ENCODE peak calls at places on chromosomes 5 and 9, in seven cellular contexts. O is esophagus squamous epithelium, V is right lobe of liver, H is sigmoid colon, R is adrenal gland, J is heart left ventricle, D is breast epithelium. E is an unnamed sample.

GRCh38 chr5:77177576-77177975 is 32.9 kb upstream of the PDE8B start:
- DNase-seq in O (no peak), V (no peak), H (no peak), R (no peak), J (no peak), D (no peak), E (no peak)

GRCh38 chr9:27181381-27181780 is 72.4 kb downstream of the TEK start:
- DNase-seq in O (no peak), V (no peak), H (no peak), R (no peak), J (no peak), D (no peak), E (no peak)

GRCh38 chr9:114894801-114895433 is 35.5 kb downstream of the TNFSF8 start:
- DNase-seq in O (no peak), V (no peak), H (no peak), R (no peak), J (no peak), D (no peak), E (no peak)

GRCh38 chr9:89850633-89851325 is 246.0 kb downstream of the GADD45G start:
- DNase-seq in O (no peak), V (no peak), H (peak; percentile 49), R (peak; percentile 75), J (peak; percentile 58), D (peak; percentile 49), E (peak; percentile 17)

GRCh38 chr5:160197341-160198147 is 31.8 kb upstream of the FABP6 start:
- DNase-seq in O (no peak), V (no peak), H (no peak), R (no peak), J (peak; percentile 67), D (no peak), E (no peak)

GRCh38 chr9:97430316-97430715 is 18.4 kb downstream of the TDRD7 start:
- DNase-seq in O (no peak), V (no peak), H (no peak), R (no peak), J (no peak), D (no peak), E (no peak)

GRCh38 chr9:129823163-129823933 is 588 bp downstream of the TOR1A start:
- DNase-seq in O (no peak), V (peak; percentile 55), H (no peak), R (no peak), J (no peak), D (no peak), E (peak; percentile 87)

GRCh38 chr5:68960961-68961360 is 132.9 kb upstream of the SLC30A5 start:
- DNase-seq in O (no peak), V (no peak), H (no peak), R (no peak), J (no peak), D (no peak), E (no peak)

GRCh38 chr5:37668524-37669047 is 171.3 kb downstream of the GDNF start:
- DNase-seq in O (no peak), V (peak; percentile 47), H (peak; percentile 89), R (peak; percentile 67), J (peak; percentile 62), D (peak; percentile 60), E (no peak)

GRCh38 chr5:97004423-97005060 is 68.7 kb downstream of the LNPEP start:
- DNase-seq in O (no peak), V (no peak), H (no peak), R (no peak), J (no peak), D (no peak), E (no peak)
- H3K27ac ChIP-seq in O (no peak overlapping the region), V (no peak overlapping the region), H (no peak overlapping the region), R (no peak overlapping the region), J (no peak overlapping the region), D (no peak overlapping the region), E (no peak overlapping the region)

DNA sequence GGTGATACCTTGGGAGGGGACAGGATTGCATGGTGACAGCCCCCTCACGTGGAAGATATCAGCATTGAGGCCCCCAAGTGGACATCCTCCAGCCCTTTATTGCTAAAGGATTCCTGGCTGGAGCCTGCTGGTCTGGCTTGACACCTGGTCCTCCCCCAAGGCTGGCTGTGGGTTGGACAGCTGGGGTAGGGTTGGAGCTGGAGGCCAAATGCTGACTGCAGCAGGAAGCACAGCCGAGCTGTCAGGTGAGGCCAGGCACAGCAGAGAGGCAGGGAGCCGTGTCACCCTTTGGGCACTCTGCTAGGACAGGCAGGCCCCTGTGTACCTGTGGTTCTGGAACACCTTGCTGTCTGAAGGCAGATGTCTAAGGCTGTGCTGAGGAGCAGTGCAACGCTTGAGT is 2.2 kb downstream of the CACFD1 start:
- DNase-seq in O (no peak), V (peak; percentile 75), H (no peak), R (no peak), J (no peak), D (no peak), E (no peak)
- H3K27me3 ChIP-seq in O (no peaks in the 10 kb centered on the region), V (no peaks in the 10 kb centered on the region), H (no peaks in the 10 kb centered on the region), R (no peaks in the 10 kb centered on the region), J (no peaks in the 10 kb centered on the region), D (no peaks in the 10 kb centered on the region), E (no peaks in the 10 kb centered on the region)

GRCh38 chr5:149960272-149961185 is at the start of gene SLC26A2:
- DNase-seq in O (peak; percentile 81), V (peak; percentile 98), H (peak; percentile 99), R (peak; percentile 97), J (peak; percentile 98), D (peak; percentile 94), E (peak; percentile 99)
- TF ChIP-seq POLR2A in O (no peak), V (peak; percentile 87), H (peak; percentile 92), R (peak; percentile 98), J (no peak), D (peak; percentile 80), E (peak; percentile 78)

DNA sequence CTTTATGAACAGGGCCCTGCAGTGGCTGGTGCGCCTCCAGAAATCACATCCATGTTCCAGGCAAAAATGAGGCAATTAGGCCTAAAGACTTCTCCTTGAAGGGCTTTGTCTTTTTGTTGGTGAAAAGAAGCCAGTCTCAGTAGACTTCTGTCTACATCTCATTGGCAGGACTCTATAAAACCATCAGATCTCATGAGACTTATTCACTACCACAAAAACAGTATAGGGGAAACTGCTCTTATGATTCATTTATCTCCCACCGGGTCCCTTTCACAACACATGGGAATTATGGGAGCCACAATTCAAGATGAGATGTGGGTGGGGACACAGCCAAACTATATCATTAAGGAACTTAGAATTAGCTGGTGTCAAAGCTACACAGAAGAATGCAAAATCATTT is 77.7 kb upstream of the SNX2 start:
- DNase-seq in O (no peak), V (no peak), H (no peak), R (no peak), J (no peak), D (no peak), E (no peak)
- H3K27ac ChIP-seq in O (no peak overlapping the region), V (no peak overlapping the region), H (no peak overlapping the region), R (no peak overlapping the region), J (no peak overlapping the region), D (no peak overlapping the region), E (peak overlapping the region; percentile 49)

DNA sequence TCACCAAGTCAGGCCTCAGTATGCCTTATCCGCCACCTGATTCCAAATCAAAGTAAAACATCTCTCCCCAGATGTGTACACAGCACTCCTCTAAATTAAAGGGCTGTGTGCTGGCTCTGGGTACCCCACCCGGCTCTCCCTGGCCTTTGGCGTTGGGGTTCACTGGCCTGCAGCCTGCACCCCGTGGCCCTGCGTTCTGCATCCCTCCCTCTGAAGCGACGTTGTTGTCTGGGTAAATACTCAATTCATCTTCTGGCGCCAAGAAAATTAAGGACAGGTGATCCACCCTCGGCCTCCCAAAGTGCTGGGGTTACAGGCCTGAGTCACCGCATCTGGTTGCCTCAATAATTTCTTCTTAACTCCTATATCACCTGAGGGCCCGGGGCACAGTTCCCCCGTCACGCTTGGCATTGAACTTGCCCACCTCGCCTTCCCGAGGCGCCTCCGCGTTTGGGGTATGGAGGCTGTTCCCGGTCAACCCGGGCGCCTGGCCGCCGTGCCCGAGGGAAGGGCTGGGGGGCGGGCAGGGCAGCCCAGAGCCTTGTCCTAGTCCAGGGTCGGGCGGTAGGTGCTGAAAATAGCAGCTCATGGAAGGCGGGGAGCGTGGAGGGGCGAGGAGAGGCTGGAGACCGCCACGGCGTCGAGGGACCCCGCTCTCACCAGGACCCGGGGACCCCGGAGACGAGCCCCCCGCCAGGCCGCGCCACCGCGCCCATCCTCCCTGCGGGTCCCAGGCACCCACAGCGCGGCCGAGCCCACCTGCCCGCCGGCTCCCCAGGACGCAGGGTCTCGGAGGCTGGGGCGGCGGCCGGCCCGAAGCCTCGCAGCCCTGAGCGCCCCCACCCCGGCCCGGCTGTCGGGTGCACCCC is 531 bp downstream of the ABO start:
- DNase-seq in O (no peak), V (no peak), H (no peak), R (peak; percentile 54), J (peak; percentile 24), D (no peak), E (no peak)
- H3K27me3 ChIP-seq in O (no peaks in the 10 kb centered on the region), V (no peaks in the 10 kb centered on the region), H (peaks cover 15% of the 10 kb centered on the region), R (peaks cover 5% of the 10 kb centered on the region), J (peaks cover 18% of the 10 kb centered on the region), D (peaks cover 3% of the 10 kb centered on the region), E (peaks cover 31% of the 10 kb centered on the region)